ENCODE peak calls at places on chromosomes 1 and 21, in six cellular contexts. E, V, M, D, N and P are unnamed samples.

GRCh38 chr1:56080123-56080522 is 499.2 kb downstream of the PLPP3 start:
- DNase-seq in E (no peak), V (no peak), M (peak), D (no peak), N (peak), P (no peak)

GRCh38 chr1:11800391-11800755 is 5.4 kb downstream of the MTHFR start:
- DNase-seq in E (no peak), V (no peak), M (no peak), D (no peak), N (no peak), P (no peak)

GRCh38 chr1:182520746-182521145 is 68.3 kb downstream of the RNASEL start:
- DNase-seq in E (no peak), V (no peak), M (no peak), D (no peak), N (no peak), P (peak)

GRCh38 chr21:38712076-38712475 is 93.7 kb upstream of the ETS2 start:
- DNase-seq in E (peak), V (no peak), M (peak), D (peak), N (peak), P (peak)

GRCh38 chr1:210857724-210858123 is 276.2 kb downstream of the KCNH1 start:
- DNase-seq in E (no peak), V (no peak), M (no peak), D (no peak), N (no peak), P (no peak)

GRCh38 chr1:45011837-45012638 is at the start of gene UROD:
- DNase-seq in E (peak), V (peak), M (peak), D (peak), N (peak), P (peak)

GRCh38 chr1:243710467-243710866 is 139.6 kb downstream of the AKT3 start:
- DNase-seq in E (no peak), V (no peak), M (no peak), D (no peak), N (no peak), P (no peak)

GRCh38 chr1:19272064-19272463 is 16.5 kb downstream of the AKR7A3 start:
- DNase-seq in E (no peak), V (no peak), M (no peak), D (no peak), N (no peak), P (no peak)

GRCh38 chr1:219757890-219758289 is 145.0 kb upstream of the ZC3H11B start:
- DNase-seq in E (no peak), V (no peak), M (no peak), D (no peak), N (no peak), P (peak)

GRCh38 chr1:170664828-170665617 is 1.1 kb downstream of the PRRX1 start:
- DNase-seq in E (no peak), V (no peak), M (peak), D (peak), N (peak), P (peak)

GRCh38 chr21:42063578-42064521 is 7.3 kb upstream of the UMODL1 start:
- DNase-seq in E (no peak), V (no peak), M (no peak), D (peak), N (no peak), P (no peak)

GRCh38 chr1:229204863-229205777 is 65.8 kb upstream of the RAB4A start:
- DNase-seq in E (no peak), V (no peak), M (peak), D (peak), N (peak), P (peak)

GRCh38 chr1:207321790-207322530 is 482 bp downstream of the CD55 start:
- DNase-seq in E (no peak), V (no peak), M (peak), D (peak), N (peak), P (peak)

GRCh38 chr1:199357591-199357990 is 669.9 kb upstream of the NR5A2 start:
- DNase-seq in E (no peak), V (no peak), M (no peak), D (peak), N (no peak), P (no peak)

GRCh38 chr1:183025782-183026774 is 2.9 kb downstream of the LAMC1 start:
- DNase-seq in E (no peak), V (no peak), M (peak), D (peak), N (peak), P (no peak)